ENCODE peak calls at places on chromosomes 16 and 17, in four cellular contexts. H, Z, M and K are unnamed samples. For H3K4me1, the result is how much of the 10 kb centered on the place peaks cover.

GRCh38 chr16:77148121-77148520 is 42.9 kb upstream of the MON1B start:
- DNase-seq in H (no peak), Z (no peak), M (no peak), K (no peak)

GRCh38 chr16:27499659-27500055 is 50.1 kb downstream of the GTF3C1 start:
- DNase-seq in Z (no peak), M (no peak), H (no peak), K (no peak)

GRCh38 chr17:1985686-1986085 is 39.4 kb downstream of the RTN4RL1 start:
- DNase-seq in M (no peak), Z (no peak), H (no peak), K (no peak)

GRCh38 chr16:85639529-85640253 is 26.6 kb downstream of the GSE1 start:
- DNase-seq in H (no peak), Z (no peak), M (no peak), K (no peak)

GRCh38 chr16:11370084-11370931 is 25.0 kb downstream of the RMI2 start:
- DNase-seq in Z (peak), M (no peak), H (no peak), K (no peak)

GRCh38 chr16:87203060-87203656 is 114.0 kb downstream of the C16orf95 start:
- DNase-seq in Z (no peak), H (peak), M (peak), K (no peak)

GRCh38 chr17:27559996-27560481 is 70.9 kb upstream of the LGALS9 start:
- DNase-seq in Z (no peak), M (peak), H (no peak), K (no peak)

GRCh38 chr17:56699186-56699895 is 105.8 kb downstream of the NOG start:
- DNase-seq in H (peak), Z (no peak), M (peak), K (peak)

GRCh38 chr17:49315974-49316570 is 46.0 kb downstream of the ZNF652 start:
- DNase-seq in Z (no peak), H (no peak), M (no peak), K (no peak)

GRCh38 chr16:77459534-77460412 is 24.9 kb upstream of the ADAMTS18 start:
- DNase-seq in Z (no peak), M (no peak), H (no peak), K (no peak)

GRCh38 chr17:12927541-12928425 is 90.0 kb downstream of the ELAC2 start:
- DNase-seq in M (no peak), Z (no peak), H (no peak), K (no peak)

GRCh38 chr17:17379197-17379991 is 76.2 kb downstream of the NT5M start:
- DNase-seq in M (no peak), Z (no peak), H (no peak), K (no peak)

GRCh38 chr17:33229028-33229427 is 64.1 kb downstream of the ASIC2 start:
- DNase-seq in H (no peak), M (no peak), Z (no peak), K (no peak)

GRCh38 chr17:55237826-55238196 is 26.9 kb upstream of the HLF start:
- DNase-seq in H (no peak), Z (no peak), M (no peak), K (no peak)

GRCh38 chr16:85600078-85600477 is 13.0 kb upstream of the GSE1 start:
- DNase-seq in M (no peak), H (no peak), Z (no peak), K (no peak)

GRCh38 chr17:39229274-39229913 is 3.6 kb upstream of the STAC2 start:
- DNase-seq in H (no peak), M (no peak), Z (no peak), K (no peak)

GRCh38 chr17:58391302-58391984 is 25.9 kb downstream of the RNF43 start:
- DNase-seq in H (no peak), Z (no peak), M (no peak), K (no peak)

GRCh38 chr16:30622455-30623032 is 12.4 kb upstream of the ZNF689 start:
- DNase-seq in Z (no peak), M (no peak), H (no peak), K (no peak)

GRCh38 chr17:17830269-17830567 is 6.6 kb downstream of the SREBF1 start:
- DNase-seq in H (no peak), Z (no peak), M (no peak), K (no peak)

GRCh38 chr17:17140590-17140980 is 65.5 kb downstream of the PLD6 start:
- DNase-seq in H (no peak), Z (no peak), M (no peak), K (no peak)

GRCh38 chr17:32007463-32008298 is 498 bp downstream of the LRRC37B start:
- DNase-seq in H (peak), Z (peak), M (no peak), K (no peak)

GRCh38 chr17:77471984-77472836 is 331.4 kb downstream of the SEC14L1 start:
- DNase-seq in M (no peak), Z (no peak), H (no peak), K (no peak)

GRCh38 chr16:23225634-23226033 is 43.1 kb downstream of the SCNN1G start:
- DNase-seq in M (no peak), H (no peak), Z (no peak), K (no peak)

GRCh38 chr17:9247401-9247938 is 226.2 kb downstream of the NTN1 start:
- DNase-seq in H (no peak), Z (no peak), M (no peak), K (no peak)

GRCh38 chr16:73202176-73202729 is 154.3 kb upstream of the ZFHX3 start:
- DNase-seq in Z (no peak), H (no peak), M (no peak), K (no peak)

GRCh38 chr17:20775331-20775730 is 195.8 kb downstream of the CDRT15L2 start:
- DNase-seq in Z (no peak), M (no peak), H (no peak), K (no peak)

GRCh38 chr17:67993153-67993997 is 2.9 kb downstream of the C17orf58 start:
- DNase-seq in M (peak), Z (peak), H (peak), K (peak)

GRCh38 chr16:64975821-64976220 is 146.0 kb downstream of the CDH11 start:
- DNase-seq in H (no peak), M (no peak), Z (no peak), K (no peak)
- H3K4me1 ChIP-seq in H (under half), M (under half), Z (under half), K (under half)

GRCh38 chr16:66547101-66547989 is 2.6 kb downstream of the TK2 start:
- DNase-seq in M (peak), H (no peak), Z (no peak), K (no peak)
- H3K27ac ChIP-seq in M (peak), H (no peak), Z (no peak), K (no peak)

DNA sequence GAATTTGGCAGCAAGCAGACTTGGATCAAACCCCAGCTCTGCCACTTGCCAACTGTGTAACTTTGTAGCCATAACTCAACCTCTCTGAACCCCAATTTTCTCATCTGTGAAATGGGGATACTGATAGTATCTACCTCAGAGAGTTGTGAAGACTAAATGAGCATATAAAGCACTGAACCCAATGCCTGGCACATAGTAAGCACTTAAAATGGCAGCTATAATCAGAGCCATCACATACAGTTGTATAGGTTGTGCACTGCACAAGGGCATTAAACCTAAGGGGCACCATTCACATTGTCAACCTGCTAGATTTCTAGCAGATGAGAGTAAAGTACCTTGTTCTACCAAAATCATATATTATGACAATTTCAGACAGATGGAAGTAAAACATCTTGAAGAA is 10.6 kb upstream of the CPNE2 start:
- DNase-seq in M (no peak), H (no peak), Z (no peak), K (no peak)
- H3K4me3 ChIP-seq in M (no peak), H (no peak), Z (no peak), K (no peak)

DNA sequence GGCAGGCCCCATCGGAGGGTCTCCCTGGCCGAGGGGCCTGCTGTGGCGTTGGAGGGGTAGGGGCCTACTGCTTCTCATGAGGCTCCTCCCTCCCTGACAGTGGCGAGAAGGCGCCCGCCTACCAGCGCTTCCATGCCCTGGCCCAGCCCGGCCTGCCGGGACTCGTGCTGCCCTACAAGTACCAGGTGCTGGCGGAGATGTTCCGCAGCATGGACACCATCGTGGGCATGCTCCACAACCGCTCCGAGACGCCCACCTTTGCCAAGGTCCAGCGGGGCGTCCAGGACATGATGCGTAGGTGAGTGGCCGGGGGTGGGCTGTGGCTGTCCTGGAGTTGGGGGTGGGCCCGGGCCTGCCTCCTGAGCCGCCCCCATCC is 1.7 kb downstream of the CDT1 start:
- DNase-seq in H (no peak), M (no peak), Z (no peak), K (no peak)
- H3K4me1 ChIP-seq in H (under half), M (under half), Z (under half), K (under half)

GRCh38 chr17:8069587-8069860 is 18.0 kb downstream of the ALOX12B start:
- DNase-seq in Z (no peak), H (no peak), M (no peak), K (no peak)
- H3K27ac ChIP-seq in Z (no peak), H (no peak), M (no peak), K (no peak)

GRCh38 chr16:89613954-89614459 is 565 bp downstream of the DPEP1 start:
- DNase-seq in M (no peak), H (no peak), Z (no peak), K (no peak)

GRCh38 chr16:89613101-89613953 is at the start of gene DPEP1:
- DNase-seq in H (peak), Z (no peak), M (no peak), K (no peak)

GRCh38 chr16:89615596-89616090 is 2.2 kb downstream of the DPEP1 start:
- DNase-seq in Z (no peak), M (no peak), H (peak), K (no peak)

GRCh38 chr16:89616576-89617437 is 3.4 kb downstream of the DPEP1 start:
- DNase-seq in Z (no peak), M (no peak), H (no peak), K (no peak)

GRCh38 chr16:89615176-89615575 is 1.7 kb downstream of the DPEP1 start:
- DNase-seq in M (no peak), H (no peak), Z (no peak), K (no peak)
- H3K4me3 ChIP-seq in M (no peak), H (no peak), Z (no peak), K (no peak)